ENCODE peak calls at places on chromosome 4, in nine cellular contexts. One of them, this sample, is unnamed.

GRCh38 chr4:133190098-133190497 is 41.0 kb downstream of the PCDH10 start:
- DNase-seq in GM03348: no peak
- DNase-seq in type B pancreatic cell: no peak
- DNase-seq in suprapubic skin: no peak
- DNase-seq in RPMI7951: peak; percentile 2
- DNase-seq in HEK293T: peak; percentile 28
- DNase-seq in AG08395: peak; percentile 1
- DNase-seq in left ventricle myocardium superior: no peak
- DNase-seq in activated CD4-positive, alpha-beta T cell treated with anti-CD3 and anti-CD28 coated beads, Interleukin-2, amount 50 U/mL, for 1 hour: no peak
- DNase-seq in this sample: peak; percentile 24

GRCh38 chr4:176044589-176044951 is 21.1 kb upstream of the WDR17 start:
- DNase-seq in GM03348: no peak
- DNase-seq in type B pancreatic cell: no peak
- DNase-seq in suprapubic skin: no peak
- DNase-seq in RPMI7951: peak; percentile 1
- DNase-seq in HEK293T: no peak
- DNase-seq in AG08395: no peak
- DNase-seq in left ventricle myocardium superior: no peak
- DNase-seq in activated CD4-positive, alpha-beta T cell treated with anti-CD3 and anti-CD28 coated beads, Interleukin-2, amount 50 U/mL, for 1 hour: no peak
- DNase-seq in this sample: peak; percentile 51

GRCh38 chr4:151443247-151443646 is 34.3 kb downstream of the FHIP1A start:
- DNase-seq in GM03348: no peak
- DNase-seq in type B pancreatic cell: no peak
- DNase-seq in suprapubic skin: no peak
- DNase-seq in RPMI7951: no peak
- DNase-seq in HEK293T: no peak
- DNase-seq in AG08395: no peak
- DNase-seq in left ventricle myocardium superior: no peak
- DNase-seq in activated CD4-positive, alpha-beta T cell treated with anti-CD3 and anti-CD28 coated beads, Interleukin-2, amount 50 U/mL, for 1 hour: no peak
- DNase-seq in this sample: no peak

GRCh38 chr4:186621959-186622553 is 66.7 kb upstream of the MTNR1A start:
- DNase-seq in GM03348: peak; percentile 79
- DNase-seq in type B pancreatic cell: no peak
- DNase-seq in suprapubic skin: no peak
- DNase-seq in RPMI7951: peak; percentile 87
- DNase-seq in HEK293T: no peak
- DNase-seq in AG08395: peak; percentile 85
- DNase-seq in left ventricle myocardium superior: no peak
- DNase-seq in activated CD4-positive, alpha-beta T cell treated with anti-CD3 and anti-CD28 coated beads, Interleukin-2, amount 50 U/mL, for 1 hour: no peak
- DNase-seq in this sample: peak; percentile 92

GRCh38 chr4:97493815-97494518 is 649.3 kb downstream of the STPG2 start:
- DNase-seq in GM03348: no peak
- DNase-seq in type B pancreatic cell: no peak
- DNase-seq in suprapubic skin: no peak
- DNase-seq in RPMI7951: no peak
- DNase-seq in HEK293T: no peak
- DNase-seq in AG08395: no peak
- DNase-seq in left ventricle myocardium superior: no peak
- DNase-seq in activated CD4-positive, alpha-beta T cell treated with anti-CD3 and anti-CD28 coated beads, Interleukin-2, amount 50 U/mL, for 1 hour: no peak
- DNase-seq in this sample: no peak

GRCh38 chr4:181909368-181909767 is 333.8 kb upstream of the TENM3 start:
- DNase-seq in GM03348: peak; percentile 86
- DNase-seq in type B pancreatic cell: no peak
- DNase-seq in suprapubic skin: no peak
- DNase-seq in RPMI7951: peak; percentile 28
- DNase-seq in HEK293T: no peak
- DNase-seq in AG08395: peak; percentile 52
- DNase-seq in left ventricle myocardium superior: no peak
- DNase-seq in activated CD4-positive, alpha-beta T cell treated with anti-CD3 and anti-CD28 coated beads, Interleukin-2, amount 50 U/mL, for 1 hour: no peak
- DNase-seq in this sample: peak; percentile 68

GRCh38 chr4:110641218-110641617 is 18.3 kb upstream of the PITX2 start:
- DNase-seq in GM03348: no peak
- DNase-seq in type B pancreatic cell: no peak
- DNase-seq in suprapubic skin: no peak
- DNase-seq in RPMI7951: no peak
- DNase-seq in HEK293T: no peak
- DNase-seq in AG08395: no peak
- DNase-seq in left ventricle myocardium superior: no peak
- DNase-seq in activated CD4-positive, alpha-beta T cell treated with anti-CD3 and anti-CD28 coated beads, Interleukin-2, amount 50 U/mL, for 1 hour: no peak
- DNase-seq in this sample: no peak

GRCh38 chr4:143668930-143669553 is 31.4 kb downstream of the FREM3 start:
- DNase-seq in GM03348: no peak
- DNase-seq in type B pancreatic cell: no peak
- DNase-seq in suprapubic skin: no peak
- DNase-seq in RPMI7951: no peak
- DNase-seq in HEK293T: no peak
- DNase-seq in AG08395: no peak
- DNase-seq in left ventricle myocardium superior: no peak
- DNase-seq in activated CD4-positive, alpha-beta T cell treated with anti-CD3 and anti-CD28 coated beads, Interleukin-2, amount 50 U/mL, for 1 hour: no peak
- DNase-seq in this sample: no peak

GRCh38 chr4:53088132-53088531 is 226.0 kb downstream of the RASL11B start:
- DNase-seq in GM03348: no peak
- DNase-seq in type B pancreatic cell: no peak
- DNase-seq in suprapubic skin: no peak
- DNase-seq in RPMI7951: no peak
- DNase-seq in HEK293T: no peak
- DNase-seq in AG08395: no peak
- DNase-seq in left ventricle myocardium superior: no peak
- DNase-seq in activated CD4-positive, alpha-beta T cell treated with anti-CD3 and anti-CD28 coated beads, Interleukin-2, amount 50 U/mL, for 1 hour: no peak
- DNase-seq in this sample: no peak

GRCh38 chr4:32172086-32172485 is 1451.9 kb downstream of the PCDH7 start:
- DNase-seq in GM03348: no peak
- DNase-seq in type B pancreatic cell: no peak
- DNase-seq in suprapubic skin: no peak
- DNase-seq in RPMI7951: no peak
- DNase-seq in HEK293T: no peak
- DNase-seq in AG08395: peak; percentile 2
- DNase-seq in left ventricle myocardium superior: no peak
- DNase-seq in activated CD4-positive, alpha-beta T cell treated with anti-CD3 and anti-CD28 coated beads, Interleukin-2, amount 50 U/mL, for 1 hour: no peak
- DNase-seq in this sample: no peak

GRCh38 chr4:61763682-61764081 is 563.6 kb downstream of the ADGRL3 start:
- DNase-seq in GM03348: no peak
- DNase-seq in type B pancreatic cell: no peak
- DNase-seq in suprapubic skin: no peak
- DNase-seq in RPMI7951: no peak
- DNase-seq in HEK293T: no peak
- DNase-seq in AG08395: no peak
- DNase-seq in left ventricle myocardium superior: no peak
- DNase-seq in activated CD4-positive, alpha-beta T cell treated with anti-CD3 and anti-CD28 coated beads, Interleukin-2, amount 50 U/mL, for 1 hour: no peak
- DNase-seq in this sample: no peak

GRCh38 chr4:13340672-13341071 is 143.5 kb downstream of the RAB28 start:
- DNase-seq in GM03348: no peak
- DNase-seq in type B pancreatic cell: no peak
- DNase-seq in suprapubic skin: no peak
- DNase-seq in RPMI7951: no peak
- DNase-seq in HEK293T: no peak
- DNase-seq in AG08395: no peak
- DNase-seq in left ventricle myocardium superior: no peak
- DNase-seq in activated CD4-positive, alpha-beta T cell treated with anti-CD3 and anti-CD28 coated beads, Interleukin-2, amount 50 U/mL, for 1 hour: no peak
- DNase-seq in this sample: no peak

GRCh38 chr4:69730002-69730401 is 30.4 kb downstream of the SULT1B1 start:
- DNase-seq in GM03348: no peak
- DNase-seq in type B pancreatic cell: no peak
- DNase-seq in suprapubic skin: no peak
- DNase-seq in RPMI7951: no peak
- DNase-seq in HEK293T: no peak
- DNase-seq in AG08395: no peak
- DNase-seq in left ventricle myocardium superior: no peak
- DNase-seq in activated CD4-positive, alpha-beta T cell treated with anti-CD3 and anti-CD28 coated beads, Interleukin-2, amount 50 U/mL, for 1 hour: no peak
- DNase-seq in this sample: no peak

GRCh38 chr4:101158136-101158485 is 189.2 kb downstream of the PPP3CA start:
- DNase-seq in GM03348: peak; percentile 19
- DNase-seq in type B pancreatic cell: no peak
- DNase-seq in suprapubic skin: no peak
- DNase-seq in RPMI7951: peak; percentile 43
- DNase-seq in HEK293T: no peak
- DNase-seq in AG08395: peak; percentile 58
- DNase-seq in left ventricle myocardium superior: no peak
- DNase-seq in activated CD4-positive, alpha-beta T cell treated with anti-CD3 and anti-CD28 coated beads, Interleukin-2, amount 50 U/mL, for 1 hour: no peak
- DNase-seq in this sample: peak; percentile 30

GRCh38 chr4:3821580-3822229 is 55.5 kb downstream of the ADRA2C start:
- DNase-seq in GM03348: no peak
- DNase-seq in type B pancreatic cell: no peak
- DNase-seq in suprapubic skin: no peak
- DNase-seq in RPMI7951: no peak
- DNase-seq in HEK293T: no peak
- DNase-seq in AG08395: no peak
- DNase-seq in left ventricle myocardium superior: no peak
- DNase-seq in activated CD4-positive, alpha-beta T cell treated with anti-CD3 and anti-CD28 coated beads, Interleukin-2, amount 50 U/mL, for 1 hour: no peak
- DNase-seq in this sample: no peak

GRCh38 chr4:147733614-147734344 is 1.9 kb downstream of the ARHGAP10 start:
- DNase-seq in GM03348: no peak
- DNase-seq in type B pancreatic cell: no peak
- DNase-seq in suprapubic skin: no peak
- DNase-seq in RPMI7951: peak; percentile 33
- DNase-seq in HEK293T: no peak
- DNase-seq in AG08395: no peak
- DNase-seq in left ventricle myocardium superior: peak; percentile 39
- DNase-seq in activated CD4-positive, alpha-beta T cell treated with anti-CD3 and anti-CD28 coated beads, Interleukin-2, amount 50 U/mL, for 1 hour: no peak
- DNase-seq in this sample: peak; percentile 84

GRCh38 chr4:112978691-112979472 is 70.6 kb upstream of the ANK2 start:
- DNase-seq in GM03348: peak; percentile 13
- DNase-seq in type B pancreatic cell: no peak
- DNase-seq in suprapubic skin: no peak
- DNase-seq in RPMI7951: peak; percentile 24
- DNase-seq in HEK293T: no peak
- DNase-seq in AG08395: peak; percentile 7
- DNase-seq in left ventricle myocardium superior: no peak
- DNase-seq in activated CD4-positive, alpha-beta T cell treated with anti-CD3 and anti-CD28 coated beads, Interleukin-2, amount 50 U/mL, for 1 hour: no peak
- DNase-seq in this sample: peak; percentile 20

GRCh38 chr4:111127842-111128241 is 505.0 kb upstream of the PITX2 start:
- DNase-seq in GM03348: no peak
- DNase-seq in type B pancreatic cell: no peak
- DNase-seq in suprapubic skin: no peak
- DNase-seq in RPMI7951: peak; percentile 21
- DNase-seq in HEK293T: no peak
- DNase-seq in AG08395: no peak
- DNase-seq in left ventricle myocardium superior: no peak
- DNase-seq in activated CD4-positive, alpha-beta T cell treated with anti-CD3 and anti-CD28 coated beads, Interleukin-2, amount 50 U/mL, for 1 hour: no peak
- DNase-seq in this sample: no peak

GRCh38 chr4:51845736-51846135 is 2.8 kb downstream of the DCUN1D4 start:
- DNase-seq in GM03348: peak; percentile 29
- DNase-seq in type B pancreatic cell: no peak
- DNase-seq in suprapubic skin: no peak
- DNase-seq in RPMI7951: no peak
- DNase-seq in HEK293T: no peak
- DNase-seq in AG08395: no peak
- DNase-seq in left ventricle myocardium superior: no peak
- DNase-seq in activated CD4-positive, alpha-beta T cell treated with anti-CD3 and anti-CD28 coated beads, Interleukin-2, amount 50 U/mL, for 1 hour: no peak
- DNase-seq in this sample: peak; percentile 49

GRCh38 chr4:83115656-83116285 is 1.2 kb upstream of the PLAC8 start:
- DNase-seq in GM03348: no peak
- DNase-seq in type B pancreatic cell: no peak
- DNase-seq in suprapubic skin: no peak
- DNase-seq in RPMI7951: no peak
- DNase-seq in HEK293T: no peak
- DNase-seq in AG08395: no peak
- DNase-seq in left ventricle myocardium superior: no peak
- DNase-seq in activated CD4-positive, alpha-beta T cell treated with anti-CD3 and anti-CD28 coated beads, Interleukin-2, amount 50 U/mL, for 1 hour: no peak
- DNase-seq in this sample: no peak

GRCh38 chr4:111689731-111690130 is 455.5 kb upstream of the FAM241A start:
- DNase-seq in GM03348: peak; percentile 40
- DNase-seq in type B pancreatic cell: no peak
- DNase-seq in suprapubic skin: no peak
- DNase-seq in RPMI7951: no peak
- DNase-seq in HEK293T: no peak
- DNase-seq in AG08395: peak; percentile 55
- DNase-seq in left ventricle myocardium superior: no peak
- DNase-seq in activated CD4-positive, alpha-beta T cell treated with anti-CD3 and anti-CD28 coated beads, Interleukin-2, amount 50 U/mL, for 1 hour: no peak
- DNase-seq in this sample: peak; percentile 30

GRCh38 chr4:168496834-168497233 is at the start of gene PALLD:
- DNase-seq in GM03348: peak; percentile 32
- DNase-seq in type B pancreatic cell: no peak
- DNase-seq in suprapubic skin: no peak
- DNase-seq in RPMI7951: peak; percentile 63
- DNase-seq in HEK293T: peak; percentile 23
- DNase-seq in AG08395: peak; percentile 17
- DNase-seq in left ventricle myocardium superior: peak; percentile 57
- DNase-seq in activated CD4-positive, alpha-beta T cell treated with anti-CD3 and anti-CD28 coated beads, Interleukin-2, amount 50 U/mL, for 1 hour: no peak
- DNase-seq in this sample: peak; percentile 93

GRCh38 chr4:139961344-139961948 is 192.5 kb downstream of the MAML3 start:
- DNase-seq in GM03348: no peak
- DNase-seq in type B pancreatic cell: no peak
- DNase-seq in suprapubic skin: no peak
- DNase-seq in RPMI7951: no peak
- DNase-seq in HEK293T: no peak
- DNase-seq in AG08395: no peak
- DNase-seq in left ventricle myocardium superior: no peak
- DNase-seq in activated CD4-positive, alpha-beta T cell treated with anti-CD3 and anti-CD28 coated beads, Interleukin-2, amount 50 U/mL, for 1 hour: no peak
- DNase-seq in this sample: no peak

GRCh38 chr4:1972414-1972813 is 36.4 kb downstream of the NELFA start:
- DNase-seq in GM03348: no peak
- DNase-seq in type B pancreatic cell: no peak
- DNase-seq in suprapubic skin: peak; percentile 65
- DNase-seq in RPMI7951: no peak
- DNase-seq in HEK293T: no peak
- DNase-seq in AG08395: no peak
- DNase-seq in left ventricle myocardium superior: no peak
- DNase-seq in activated CD4-positive, alpha-beta T cell treated with anti-CD3 and anti-CD28 coated beads, Interleukin-2, amount 50 U/mL, for 1 hour: no peak
- DNase-seq in this sample: no peak

GRCh38 chr4:89331637-89332544 is 24.3 kb upstream of the GPRIN3 start:
- DNase-seq in GM03348: no peak
- DNase-seq in type B pancreatic cell: no peak
- DNase-seq in suprapubic skin: no peak
- DNase-seq in RPMI7951: no peak
- DNase-seq in HEK293T: no peak
- DNase-seq in AG08395: no peak
- DNase-seq in left ventricle myocardium superior: no peak
- DNase-seq in activated CD4-positive, alpha-beta T cell treated with anti-CD3 and anti-CD28 coated beads, Interleukin-2, amount 50 U/mL, for 1 hour: no peak
- DNase-seq in this sample: no peak

GRCh38 chr4:150160473-150160872 is 82.2 kb downstream of the DCLK2 start:
- DNase-seq in GM03348: no peak
- DNase-seq in type B pancreatic cell: no peak
- DNase-seq in suprapubic skin: no peak
- DNase-seq in RPMI7951: no peak
- DNase-seq in HEK293T: no peak
- DNase-seq in AG08395: no peak
- DNase-seq in left ventricle myocardium superior: no peak
- DNase-seq in activated CD4-positive, alpha-beta T cell treated with anti-CD3 and anti-CD28 coated beads, Interleukin-2, amount 50 U/mL, for 1 hour: no peak
- DNase-seq in this sample: no peak

GRCh38 chr4:121370729-121371325 is 10.0 kb downstream of the QRFPR start:
- DNase-seq in GM03348: peak; percentile 57
- DNase-seq in type B pancreatic cell: no peak
- DNase-seq in suprapubic skin: no peak
- DNase-seq in RPMI7951: peak; percentile 28
- DNase-seq in HEK293T: peak; percentile 19
- DNase-seq in AG08395: peak; percentile 48
- DNase-seq in left ventricle myocardium superior: no peak
- DNase-seq in activated CD4-positive, alpha-beta T cell treated with anti-CD3 and anti-CD28 coated beads, Interleukin-2, amount 50 U/mL, for 1 hour: peak; percentile 23
- DNase-seq in this sample: peak; percentile 80

GRCh38 chr4:80532674-80533333 is 197.3 kb downstream of the CFAP299 start:
- DNase-seq in GM03348: no peak
- DNase-seq in type B pancreatic cell: no peak
- DNase-seq in suprapubic skin: no peak
- DNase-seq in RPMI7951: no peak
- DNase-seq in HEK293T: no peak
- DNase-seq in AG08395: no peak
- DNase-seq in left ventricle myocardium superior: no peak
- DNase-seq in activated CD4-positive, alpha-beta T cell treated with anti-CD3 and anti-CD28 coated beads, Interleukin-2, amount 50 U/mL, for 1 hour: no peak
- DNase-seq in this sample: peak; percentile 37

GRCh38 chr4:184447664-184448063 is 26.7 kb downstream of the IRF2 start:
- DNase-seq in GM03348: no peak
- DNase-seq in type B pancreatic cell: no peak
- DNase-seq in suprapubic skin: no peak
- DNase-seq in RPMI7951: no peak
- DNase-seq in HEK293T: no peak
- DNase-seq in AG08395: no peak
- DNase-seq in left ventricle myocardium superior: no peak
- DNase-seq in activated CD4-positive, alpha-beta T cell treated with anti-CD3 and anti-CD28 coated beads, Interleukin-2, amount 50 U/mL, for 1 hour: no peak
- DNase-seq in this sample: no peak

GRCh38 chr4:54661686-54662085 is 3.9 kb downstream of the KIT start:
- DNase-seq in GM03348: peak; percentile 82
- DNase-seq in type B pancreatic cell: no peak
- DNase-seq in suprapubic skin: no peak
- DNase-seq in RPMI7951: peak; percentile 94
- DNase-seq in HEK293T: no peak
- DNase-seq in AG08395: peak; percentile 84
- DNase-seq in left ventricle myocardium superior: no peak
- DNase-seq in activated CD4-positive, alpha-beta T cell treated with anti-CD3 and anti-CD28 coated beads, Interleukin-2, amount 50 U/mL, for 1 hour: no peak
- DNase-seq in this sample: peak; percentile 94

GRCh38 chr4:73864365-73864764 is 4.8 kb upstream of the CXCL1 start:
- DNase-seq in GM03348: no peak
- DNase-seq in type B pancreatic cell: no peak
- DNase-seq in suprapubic skin: no peak
- DNase-seq in RPMI7951: peak; percentile 23
- DNase-seq in HEK293T: peak; percentile 45
- DNase-seq in AG08395: no peak
- DNase-seq in left ventricle myocardium superior: no peak
- DNase-seq in activated CD4-positive, alpha-beta T cell treated with anti-CD3 and anti-CD28 coated beads, Interleukin-2, amount 50 U/mL, for 1 hour: no peak
- DNase-seq in this sample: no peak

This sample was measured in adipocyte.